ENCODE peak calls at places on chromosomes 7 and 10, in five cellular contexts. A, J, N, V and O are unnamed samples.

GRCh38 chr7:103640031-103640779 is 194.2 kb upstream of the SLC26A5 start:
- DNase-seq in V (no peak), A (no peak), J (no peak), N (no peak), O (no peak)

GRCh38 chr7:116122972-116123595 is 87.3 kb upstream of the TES start:
- DNase-seq in A (no peak), N (no peak), J (no peak), V (no peak), O (no peak)

GRCh38 chr10:43263551-43264323 is 3.1 kb downstream of the RASGEF1A start:
- DNase-seq in J (peak), N (peak), V (no peak), A (no peak), O (no peak)

GRCh38 chr7:26858735-26859134 is 5.7 kb downstream of the SKAP2 start:
- DNase-seq in V (no peak), J (no peak), N (no peak), A (no peak), O (no peak)

GRCh38 chr10:59175538-59176240 is 754 bp upstream of the PHYHIPL start:
- DNase-seq in V (no peak), N (no peak), A (no peak), J (no peak), O (no peak)

GRCh38 chr10:98265403-98266378 is 2.3 kb downstream of the LOXL4 start:
- DNase-seq in J (no peak), A (no peak), N (peak), V (no peak), O (no peak)

GRCh38 chr7:31129067-31129466 is 77.0 kb downstream of the ADCYAP1R1 start:
- DNase-seq in N (no peak), J (no peak), V (no peak), A (no peak), O (no peak)

GRCh38 chr10:125291841-125292240 is 131.5 kb upstream of the CTBP2 start:
- DNase-seq in N (no peak), J (no peak), V (no peak), A (no peak), O (no peak)

GRCh38 chr7:50346548-50347497 is 42.3 kb downstream of the IKZF1 start:
- DNase-seq in A (no peak), N (no peak), V (no peak), J (no peak), O (no peak)

GRCh38 chr7:20141666-20142065 is 75.5 kb downstream of the MACC1 start:
- DNase-seq in N (no peak), J (no peak), V (no peak), A (no peak), O (no peak)

GRCh38 chr7:159068893-159069448 is 75.7 kb downstream of the VIPR2 start:
- DNase-seq in V (no peak), J (no peak), N (no peak), A (no peak), O (no peak)

GRCh38 chr10:126500866-126501265 is 112.6 kb upstream of the ADAM12 start:
- DNase-seq in V (no peak), J (no peak), A (no peak), N (no peak), O (no peak)

GRCh38 chr10:92052741-92053140 is 129.2 kb downstream of the BTAF1 start:
- DNase-seq in J (no peak), A (no peak), V (no peak), N (no peak), O (no peak)

GRCh38 chr7:159020987-159021386 is 123.7 kb downstream of the VIPR2 start:
- DNase-seq in N (no peak), J (peak), A (no peak), V (no peak), O (peak)

DNA sequence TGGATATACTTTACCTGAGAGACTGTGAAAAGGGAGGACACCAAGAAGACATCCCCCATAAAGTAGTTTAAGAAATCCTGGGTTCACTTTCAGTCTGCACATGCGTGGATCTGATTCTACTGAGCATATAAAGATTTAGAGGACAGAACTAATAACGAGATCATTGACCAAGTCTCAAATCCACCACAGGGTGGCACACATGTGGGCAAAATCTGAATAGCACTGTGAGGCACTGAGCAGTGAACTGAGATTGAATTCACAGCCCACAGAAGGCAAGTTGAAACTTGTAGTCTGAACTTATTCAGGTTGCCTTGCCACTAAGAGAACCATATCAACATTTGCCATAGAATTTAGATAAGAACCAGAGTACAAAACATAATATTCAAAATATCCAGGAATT is 818.6 kb downstream of the GRID1 start:
- DNase-seq in J (no peak), A (peak), V (no peak), N (no peak), O (no peak)
- TF ChIP-seq CTCF in J (no peak), A (peak), V (peak), N (no peak), O (no peak)

GRCh38 chr10:22570234-22570633 is 144.1 kb downstream of the PIP4K2A start:
- DNase-seq in V (no peak), N (no peak), J (no peak), A (no peak), O (no peak)

GRCh38 chr10:22570733-22571430 is 143.5 kb downstream of the PIP4K2A start:
- DNase-seq in N (no peak), V (no peak), A (no peak), J (no peak), O (no peak)

GRCh38 chr10:22579826-22580225 is 134.6 kb downstream of the PIP4K2A start:
- DNase-seq in N (no peak), J (no peak), V (no peak), A (no peak), O (no peak)

GRCh38 chr10:22568928-22569327 is 145.4 kb downstream of the PIP4K2A start:
- DNase-seq in J (no peak), A (no peak), N (no peak), V (no peak), O (no peak)

GRCh38 chr10:22573820-22574569 is 140.4 kb downstream of the PIP4K2A start:
- DNase-seq in J (no peak), V (no peak), A (no peak), N (no peak), O (no peak)
- TF ChIP-seq CTCF in J (no peak), V (peak), A (peak), N (no peak), O (peak)

GRCh38 chr10:74748632-74749031 is 77.8 kb upstream of the KAT6B start:
- DNase-seq in V (no peak), J (no peak), A (no peak), N (no peak), O (no peak)

GRCh38 chr10:74753295-74754211 is 72.8 kb upstream of the KAT6B start:
- DNase-seq in V (no peak), J (peak), A (no peak), N (peak), O (no peak)

GRCh38 chr10:74752371-74752990 is 73.9 kb upstream of the KAT6B start:
- DNase-seq in A (no peak), N (no peak), J (no peak), V (no peak), O (no peak)

GRCh38 chr10:74754397-74754796 is 72.0 kb upstream of the KAT6B start:
- DNase-seq in A (no peak), V (no peak), N (no peak), J (no peak), O (no peak)

DNA sequence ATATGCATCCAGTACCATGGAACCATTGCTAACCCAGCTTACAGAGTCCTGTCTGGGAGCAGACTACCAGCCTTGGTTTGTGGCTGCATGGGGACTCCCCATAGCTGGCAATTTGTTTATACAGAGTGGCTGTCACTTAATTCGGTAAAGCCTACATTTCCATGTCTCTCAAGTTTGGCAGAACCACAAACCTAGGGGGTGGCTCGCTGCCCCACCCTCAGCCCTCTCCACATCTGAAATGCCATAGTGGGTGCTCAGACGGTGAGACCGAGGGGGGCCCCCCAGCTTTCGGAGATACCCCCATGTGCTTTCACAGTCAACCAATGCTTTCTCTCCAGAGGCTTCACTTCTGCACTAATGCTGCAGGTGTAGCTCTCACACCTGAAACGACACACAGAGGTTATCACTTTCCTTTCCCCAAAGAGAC is 75.5 kb upstream of the KAT6B start:
- DNase-seq in A (no peak), J (no peak), N (no peak), V (no peak), O (no peak)
- TF ChIP-seq CTCF in A (no peak), J (no peak), N (no peak), V (no peak), O (no peak)

DNA sequence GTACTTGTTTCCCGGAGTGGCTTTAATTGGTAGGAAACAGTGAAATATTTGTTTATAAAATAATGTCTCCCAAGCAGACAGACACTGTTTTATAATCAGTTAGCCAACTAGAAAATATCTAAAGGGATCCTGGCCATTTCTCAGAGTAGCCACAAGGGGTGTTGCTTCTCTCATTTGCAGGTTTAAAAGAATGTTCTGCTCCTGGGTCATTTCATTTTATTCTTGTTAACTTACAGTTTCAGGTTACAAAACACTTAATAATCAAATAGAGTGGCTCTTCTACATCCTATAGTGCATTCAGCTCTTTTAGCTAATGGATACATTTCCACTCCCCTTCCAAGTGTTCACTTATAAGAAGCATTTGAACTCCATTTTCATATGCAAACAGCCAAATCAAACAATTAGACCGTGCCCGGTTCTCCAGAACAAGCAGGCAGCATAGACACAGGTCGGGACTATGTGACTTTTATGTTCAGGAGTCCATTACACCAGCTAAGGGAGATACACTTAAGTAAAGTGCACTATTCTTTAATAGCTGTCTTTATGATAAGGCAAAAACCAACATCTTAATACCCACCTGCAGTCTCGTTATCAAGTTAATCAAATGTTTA is 117.5 kb downstream of the TRIL start:
- DNase-seq in J (no peak), N (no peak), A (no peak), V (no peak), O (no peak)
- TF ChIP-seq CTCF in J (no peak), N (no peak), A (peak), V (no peak), O (peak)

DNA sequence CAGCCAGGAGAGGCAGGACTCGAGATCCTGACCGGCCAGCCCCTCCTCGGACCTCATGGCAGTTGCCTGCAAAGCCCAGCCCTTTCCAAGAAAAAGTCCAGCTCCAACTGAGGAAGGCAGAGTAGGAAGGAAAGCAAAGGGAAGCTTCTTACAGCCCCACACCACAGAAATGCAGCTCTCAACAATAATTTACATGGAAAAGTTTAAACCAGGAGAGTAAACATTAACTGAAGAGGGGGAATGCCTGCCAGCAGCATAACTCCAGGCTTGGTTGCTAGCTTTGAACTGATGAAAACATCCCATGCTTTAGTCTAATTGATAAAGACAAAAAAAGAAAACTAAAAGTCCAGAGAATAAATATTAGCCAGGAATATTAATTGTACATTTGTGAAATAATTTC is 153.8 kb upstream of the PFKP start:
- DNase-seq in V (no peak), J (no peak), N (no peak), A (no peak), O (no peak)
- TF ChIP-seq CTCF in V (no peak), J (no peak), N (no peak), A (no peak), O (no peak)

DNA sequence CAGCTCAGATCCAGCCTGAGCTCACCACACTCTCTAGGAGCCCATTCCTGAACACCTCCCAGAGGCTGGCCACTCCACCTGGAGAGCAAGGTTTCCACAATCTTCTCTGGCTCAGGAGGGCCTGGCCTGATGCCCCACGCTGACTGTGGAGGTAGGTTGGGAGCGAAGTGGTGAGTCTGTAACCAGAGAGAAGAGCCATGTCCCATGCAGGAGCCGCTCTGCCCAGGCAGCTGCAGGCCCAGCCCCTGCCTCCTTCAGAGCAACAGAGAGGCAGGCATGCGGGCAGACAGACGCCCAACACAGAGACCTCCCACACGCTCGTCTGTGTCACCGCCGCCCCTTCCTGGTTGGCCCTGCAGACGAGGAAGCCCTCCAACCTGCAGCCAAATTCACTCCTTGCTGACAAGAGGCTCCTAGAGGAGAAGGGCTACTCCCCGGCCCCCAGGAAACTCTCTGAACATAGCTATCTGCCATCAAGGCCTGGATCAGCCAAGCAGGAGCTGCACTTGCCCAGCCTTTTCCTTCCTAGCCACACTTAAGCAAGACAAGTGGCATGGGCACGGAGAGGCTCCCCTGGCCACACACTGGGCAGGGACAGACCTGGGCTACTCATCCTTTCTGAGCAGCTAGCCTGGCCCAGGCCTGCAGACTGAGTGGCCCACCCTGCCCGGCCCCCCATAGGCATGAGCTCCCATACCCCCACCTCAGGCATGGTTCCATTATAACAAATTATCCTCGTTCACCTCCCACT is 101.9 kb downstream of the GRID1 start:
- DNase-seq in V (no peak), J (peak), A (no peak), N (no peak), O (peak)
- TF ChIP-seq CTCF in V (no peak), J (no peak), A (no peak), N (no peak), O (no peak)

GRCh38 chr10:93992400-93993030 is 1.2 kb upstream of the PLCE1 start:
- DNase-seq in N (no peak), J (no peak), A (no peak), V (no peak), O (no peak)
- TF ChIP-seq CTCF in N (no peak), J (no peak), A (peak), V (peak), O (no peak)

DNA sequence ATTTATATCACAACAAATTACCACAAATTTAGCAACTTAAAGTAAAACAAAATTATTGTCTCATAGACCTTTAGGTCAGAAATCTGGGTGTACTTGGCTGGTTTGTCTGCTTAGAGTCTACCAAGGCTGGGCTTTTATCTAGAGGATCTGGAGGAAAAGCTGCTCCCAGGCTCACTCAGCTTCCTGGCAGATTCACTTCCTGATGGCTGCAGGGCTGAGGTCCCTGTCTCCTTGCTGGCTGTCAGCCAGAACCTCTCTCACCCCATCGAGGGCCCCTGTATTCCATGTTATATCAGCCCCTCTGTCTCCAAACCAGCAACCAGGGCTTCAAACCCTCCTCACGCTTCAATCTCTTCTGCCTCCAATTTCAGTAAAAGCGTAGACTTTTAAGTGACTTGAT is 734.9 kb downstream of the NRG3 start:
- DNase-seq in V (no peak), A (no peak), N (no peak), J (no peak), O (no peak)
- TF ChIP-seq CTCF in V (no peak), A (no peak), N (no peak), J (no peak), O (no peak)

GRCh38 chr7:148485618-148486017 is 104.9 kb upstream of the C7orf33 start:
- DNase-seq in V (no peak), A (no peak), J (no peak), N (no peak), O (no peak)
- TF ChIP-seq CTCF in V (no peak), A (no peak), J (no peak), N (no peak), O (no peak)

DNA sequence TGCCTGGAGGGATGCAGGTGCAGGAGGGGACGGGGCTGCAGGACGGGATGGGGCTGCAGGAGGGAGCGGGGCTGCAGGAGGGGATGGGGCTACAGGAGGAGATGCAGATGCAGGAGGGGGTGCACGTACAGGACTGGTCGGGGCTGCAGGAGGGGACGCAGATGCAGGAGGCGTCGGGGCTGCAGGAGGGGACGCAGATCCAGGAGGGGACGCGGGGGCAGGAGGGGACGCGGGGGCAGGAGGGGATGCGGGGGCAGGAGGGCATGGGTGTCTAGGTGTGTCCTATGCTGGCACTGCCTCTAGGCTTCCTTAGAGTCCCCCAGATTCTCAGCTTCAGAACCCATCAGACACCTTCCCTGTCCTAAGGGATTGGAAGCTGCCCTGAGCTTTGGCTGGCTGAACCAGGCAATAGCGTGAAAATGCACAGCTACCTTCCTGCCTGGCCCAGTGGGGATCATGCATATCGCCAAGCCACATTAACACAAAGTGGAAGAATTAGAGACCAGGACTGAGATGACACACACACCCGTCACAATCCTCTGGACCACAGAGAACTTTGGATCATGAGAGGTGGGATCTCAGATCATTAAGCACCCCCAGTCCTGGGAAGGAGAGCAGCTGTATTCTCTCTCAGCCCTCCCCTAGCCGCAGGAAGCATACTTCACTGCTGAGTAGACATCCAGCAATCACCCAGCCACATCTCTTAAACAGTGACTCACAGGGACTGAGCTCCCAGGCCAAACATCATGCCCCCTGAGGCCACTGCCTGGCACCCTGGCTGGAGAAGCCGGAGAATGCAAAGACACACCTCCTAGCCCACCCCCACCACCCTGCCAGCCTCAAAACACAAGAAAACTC is 67.3 kb downstream of the VWA2 start:
- DNase-seq in N (no peak), A (no peak), V (no peak), J (peak), O (no peak)
- TF ChIP-seq CTCF in N (no peak), A (no peak), V (no peak), J (no peak), O (no peak)